ENCODE peak calls at places on chromosome 14, in five cellular contexts. One of them, this sample, is unnamed.

GRCh38 chr14:23485311-23485710 is 15.8 kb downstream of the NGDN start:
- DNase-seq in sciatic nerve: no peak
- DNase-seq in D341Med: no peak
- DNase-seq in PC-3: no peak
- DNase-seq in nucleus accumbens: no peak
- DNase-seq in this sample: no peak

GRCh38 chr14:24315243-24315806 is 4.0 kb downstream of the LTB4R start:
- DNase-seq in sciatic nerve: no peak
- DNase-seq in D341Med: no peak
- DNase-seq in PC-3: no peak
- DNase-seq in nucleus accumbens: no peak
- DNase-seq in this sample: no peak

GRCh38 chr14:106879241-106879640 is 1352.9 kb downstream of the TMEM121 start:
- DNase-seq in sciatic nerve: no peak
- DNase-seq in D341Med: peak
- DNase-seq in PC-3: peak
- DNase-seq in nucleus accumbens: no peak
- DNase-seq in this sample: no peak

GRCh38 chr14:104665663-104666522 is 23.5 kb upstream of the INF2 start:
- DNase-seq in sciatic nerve: peak
- DNase-seq in D341Med: no peak
- DNase-seq in PC-3: peak
- DNase-seq in nucleus accumbens: peak
- DNase-seq in this sample: peak

GRCh38 chr14:56494167-56494566 is 85.4 kb upstream of the TMEM260 start:
- DNase-seq in sciatic nerve: no peak
- DNase-seq in D341Med: no peak
- DNase-seq in PC-3: no peak
- DNase-seq in nucleus accumbens: no peak
- DNase-seq in this sample: no peak

GRCh38 chr14:33184587-33184986 is 245.9 kb downstream of the NPAS3 start:
- DNase-seq in sciatic nerve: no peak
- DNase-seq in D341Med: no peak
- DNase-seq in PC-3: peak
- DNase-seq in nucleus accumbens: no peak
- DNase-seq in this sample: no peak

GRCh38 chr14:87233806-87234384 is 759.1 kb downstream of the GALC start:
- DNase-seq in sciatic nerve: no peak
- DNase-seq in D341Med: no peak
- DNase-seq in PC-3: no peak
- DNase-seq in nucleus accumbens: no peak
- DNase-seq in this sample: no peak

GRCh38 chr14:95519699-95520098 is 3.2 kb upstream of the SYNE3 start:
- DNase-seq in sciatic nerve: peak
- DNase-seq in D341Med: no peak
- DNase-seq in PC-3: peak
- DNase-seq in nucleus accumbens: no peak
- DNase-seq in this sample: peak

GRCh38 chr14:29558516-29558915 is 369.1 kb downstream of the PRKD1 start:
- DNase-seq in sciatic nerve: no peak
- DNase-seq in D341Med: no peak
- DNase-seq in PC-3: no peak
- DNase-seq in nucleus accumbens: no peak
- DNase-seq in this sample: no peak

GRCh38 chr14:54129850-54130640 is 173.4 kb upstream of the BMP4 start:
- DNase-seq in sciatic nerve: no peak
- DNase-seq in D341Med: no peak
- DNase-seq in PC-3: peak
- DNase-seq in nucleus accumbens: no peak
- DNase-seq in this sample: no peak

GRCh38 chr14:101102875-101103274 is 199.4 kb upstream of the RTL1 start:
- DNase-seq in sciatic nerve: peak
- DNase-seq in D341Med: peak
- DNase-seq in PC-3: no peak
- DNase-seq in nucleus accumbens: no peak
- DNase-seq in this sample: peak

GRCh38 chr14:75522224-75522764 is at the start of gene BATF:
- DNase-seq in sciatic nerve: no peak
- DNase-seq in D341Med: no peak
- DNase-seq in PC-3: no peak
- DNase-seq in nucleus accumbens: no peak
- DNase-seq in this sample: no peak